ENCODE peak calls at places on chromosomes 3 and 15, in four cellular contexts. O is MM.1S, K is uterus, M is lung. F is an unnamed sample.

GRCh38 chr15:80779658-80780415 is 667 bp downstream of the CEMIP start:
- DNase-seq in O (no peak), K (no peak), M (no peak), F (no peak)

GRCh38 chr3:134771962-134772361 is 23.1 kb upstream of the EPHB1 start:
- DNase-seq in O (no peak), K (no peak), M (no peak), F (no peak)

GRCh38 chr3:187230011-187230410 is 32.7 kb downstream of the RTP1 start:
- DNase-seq in O (no peak), K (no peak), M (no peak), F (no peak)

GRCh38 chr3:4977001-4977888 is 2.0 kb upstream of the BHLHE40 start:
- DNase-seq in O (peak; percentile 39), K (peak; percentile 84), M (peak; percentile 83), F (no peak)

GRCh38 chr3:54572197-54572895 is 355.5 kb downstream of the LRTM1 start:
- DNase-seq in O (no peak), K (no peak), M (no peak), F (no peak)

GRCh38 chr3:98892263-98892662 is 9.2 kb downstream of the DCBLD2 start:
- DNase-seq in O (no peak), K (no peak), M (no peak), F (no peak)

GRCh38 chr3:193987186-193987585 is 148.8 kb upstream of the HES1 start:
- DNase-seq in O (no peak), K (no peak), M (no peak), F (no peak)

GRCh38 chr3:181210275-181210674 is 220.7 kb upstream of the DNAJC19 start:
- DNase-seq in O (peak; percentile 43), K (no peak), M (no peak), F (no peak)

GRCh38 chr3:180747805-180748361 is 68.6 kb upstream of the CCDC39 start:
- DNase-seq in O (no peak), K (no peak), M (no peak), F (no peak)

GRCh38 chr3:158771577-158771976 is 30.3 kb upstream of the MFSD1 start:
- DNase-seq in O (no peak), K (no peak), M (no peak), F (no peak)

GRCh38 chr3:23877324-23877980 is 39.3 kb downstream of the NKIRAS1 start:
- DNase-seq in O (no peak), K (peak; percentile 45), M (peak; percentile 50), F (peak; percentile 22)

GRCh38 chr3:193620650-193621049 is 27.6 kb downstream of the OPA1 start:
- DNase-seq in O (no peak), K (no peak), M (no peak), F (no peak)

GRCh38 chr3:53357457-53357856 is 10.1 kb upstream of the DCP1A start:
- DNase-seq in O (no peak), K (no peak), M (no peak), F (no peak)

GRCh38 chr3:76063019-76063418 is 277.7 kb upstream of the ZNF717 start:
- DNase-seq in O (no peak), K (no peak), M (no peak), F (peak; percentile 83)

GRCh38 chr3:197181751-197182150 is 116.7 kb downstream of the DLG1 start:
- DNase-seq in O (no peak), K (peak; percentile 36), M (peak; percentile 38), F (no peak)

GRCh38 chr3:133883657-133884546 is 11.8 kb downstream of the RAB6B start:
- DNase-seq in O (no peak), K (no peak), M (no peak), F (no peak)

GRCh38 chr3:127218457-127218922 is 25.6 kb downstream of the PRR23E start:
- DNase-seq in O (no peak), K (no peak), M (no peak), F (no peak)

GRCh38 chr3:7385635-7386034 is 524.7 kb downstream of the GRM7 start:
- DNase-seq in O (no peak), K (no peak), M (no peak), F (no peak)

GRCh38 chr3:175526609-175527280 is 667.6 kb downstream of the NAALADL2 start:
- DNase-seq in O (no peak), K (no peak), M (no peak), F (no peak)

GRCh38 chr3:8621872-8622271 is 22.7 kb downstream of the SSUH2 start:
- DNase-seq in O (no peak), K (peak; percentile 41), M (no peak), F (no peak)

GRCh38 chr15:69328739-69329138 is 30.0 kb downstream of the PAQR5 start:
- DNase-seq in O (no peak), K (no peak), M (peak; percentile 46), F (no peak)

GRCh38 chr15:70412717-70413266 is 315.1 kb upstream of the TLE3 start:
- DNase-seq in O (no peak), K (no peak), M (no peak), F (no peak)

GRCh38 chr15:79380755-79381499 is 51.2 kb upstream of the MINAR1 start:
- DNase-seq in O (peak; percentile 67), K (peak; percentile 55), M (peak; percentile 74), F (no peak)

GRCh38 chr15:34366271-34367043 is 539 bp downstream of the LPCAT4 start:
- DNase-seq in O (peak; percentile 63), K (peak; percentile 59), M (peak; percentile 63), F (peak; percentile 39)

DNA sequence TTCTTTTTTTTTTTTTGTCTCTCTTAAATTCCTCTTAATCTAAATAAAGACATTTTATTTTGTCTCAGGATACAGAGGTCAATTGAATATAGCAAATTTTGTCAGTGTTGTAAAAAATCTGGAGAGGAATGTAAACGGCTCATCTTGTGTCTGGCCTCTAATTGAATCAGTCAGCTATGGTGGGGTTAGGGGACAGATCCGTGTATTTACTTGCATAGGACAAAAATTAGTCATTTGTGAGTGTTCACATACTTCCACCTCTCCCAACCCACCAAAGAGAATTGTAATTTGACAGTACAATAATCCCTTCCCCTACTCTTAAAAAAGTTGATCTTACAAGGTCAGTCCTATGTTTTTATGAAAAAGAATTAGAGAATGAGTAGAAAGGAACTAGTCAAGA is 18.3 kb downstream of the PPARG start:
- DNase-seq in O (no peak), K (no peak), M (no peak), F (no peak)
- H3K27ac ChIP-seq in O (no peak overlapping the region), K (no peak overlapping the region), M (no peak overlapping the region), F (peak overlapping the region; percentile 82)

DNA sequence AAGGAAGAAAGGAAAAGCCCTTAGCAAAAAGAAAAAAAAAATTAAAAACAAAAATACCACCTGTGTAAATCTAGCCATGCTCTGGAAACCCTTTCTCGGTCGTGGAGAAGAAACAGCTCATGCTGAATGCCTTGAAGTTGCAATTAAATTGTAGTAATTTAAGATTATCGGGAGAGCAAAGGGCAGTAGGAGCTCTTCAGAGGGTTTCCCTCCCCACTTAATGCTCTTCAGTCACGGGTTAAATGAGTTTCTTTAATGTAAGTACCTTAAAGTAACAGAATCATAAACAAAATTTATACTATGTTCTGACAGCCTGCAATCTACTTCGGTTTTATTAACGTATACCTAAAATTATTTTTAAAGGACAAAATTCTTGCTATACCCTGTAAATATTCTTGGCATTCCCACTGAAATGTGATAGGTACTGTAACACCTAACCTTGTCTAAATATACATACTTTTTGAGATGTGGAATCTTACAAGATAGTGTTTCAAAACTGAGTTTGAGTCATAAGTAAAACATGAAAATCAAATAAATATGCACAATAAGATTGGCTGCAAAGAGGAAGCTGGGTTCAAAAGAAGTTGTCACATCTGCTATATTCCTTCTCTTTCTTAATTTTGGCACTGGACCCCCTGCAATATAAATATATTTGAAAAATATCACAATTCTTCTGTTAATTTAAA is 5.3 kb downstream of the FOXP1 start:
- DNase-seq in O (no peak), K (no peak), M (no peak), F (no peak)
- H3K27ac ChIP-seq in O (no peak overlapping the region), K (peak overlapping the region; percentile 99), M (no peak overlapping the region), F (peak overlapping the region; percentile 83)

GRCh38 chr15:51971353-51972133 is at the start of gene LEO1:
- DNase-seq in O (peak; percentile 98), K (peak; percentile 93), M (peak; percentile 91), F (peak; percentile 97)

GRCh38 chr15:51970981-51971352 is 611 bp downstream of the LEO1 start:
- DNase-seq in O (peak; percentile 12), K (no peak), M (no peak), F (no peak)

GRCh38 chr15:51970132-51970817 is 1.3 kb downstream of the LEO1 start:
- DNase-seq in O (no peak), K (no peak), M (no peak), F (no peak)

GRCh38 chr15:51973775-51974174 is 2.2 kb upstream of the LEO1 start:
- DNase-seq in O (no peak), K (no peak), M (no peak), F (no peak)

DNA sequence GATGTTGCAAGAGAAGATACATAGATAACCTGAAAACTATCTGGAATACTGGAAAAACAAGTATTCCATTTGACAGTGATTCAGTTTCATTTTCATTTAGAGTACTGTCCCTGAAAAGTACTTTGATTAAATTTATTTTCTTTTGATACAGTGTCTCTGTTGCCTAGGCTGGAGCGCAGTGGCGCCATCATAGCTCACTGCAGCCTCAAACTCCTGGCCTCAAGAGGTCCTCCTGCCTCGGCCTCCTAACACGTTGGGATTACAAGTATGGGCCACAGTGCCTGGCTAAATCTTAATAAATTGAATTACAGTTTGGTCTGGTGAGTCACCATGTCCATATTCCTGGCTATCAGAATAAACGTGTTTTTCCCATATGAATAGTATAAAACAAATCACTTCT is 1.6 kb upstream of the LEO1 start:
- DNase-seq in O (no peak), K (no peak), M (no peak), F (no peak)
- H3K27ac ChIP-seq in O (peak overlapping the region; percentile 1), K (no peak overlapping the region), M (no peak overlapping the region), F (no peak overlapping the region)

GRCh38 chr15:65805019-65805738 is 13.1 kb upstream of the DENND4A start:
- DNase-seq in O (no peak), K (no peak), M (no peak), F (no peak)
- H3K27ac ChIP-seq in O (no peak overlapping the region), K (no peak overlapping the region), M (no peak overlapping the region), F (no peak overlapping the region)

DNA sequence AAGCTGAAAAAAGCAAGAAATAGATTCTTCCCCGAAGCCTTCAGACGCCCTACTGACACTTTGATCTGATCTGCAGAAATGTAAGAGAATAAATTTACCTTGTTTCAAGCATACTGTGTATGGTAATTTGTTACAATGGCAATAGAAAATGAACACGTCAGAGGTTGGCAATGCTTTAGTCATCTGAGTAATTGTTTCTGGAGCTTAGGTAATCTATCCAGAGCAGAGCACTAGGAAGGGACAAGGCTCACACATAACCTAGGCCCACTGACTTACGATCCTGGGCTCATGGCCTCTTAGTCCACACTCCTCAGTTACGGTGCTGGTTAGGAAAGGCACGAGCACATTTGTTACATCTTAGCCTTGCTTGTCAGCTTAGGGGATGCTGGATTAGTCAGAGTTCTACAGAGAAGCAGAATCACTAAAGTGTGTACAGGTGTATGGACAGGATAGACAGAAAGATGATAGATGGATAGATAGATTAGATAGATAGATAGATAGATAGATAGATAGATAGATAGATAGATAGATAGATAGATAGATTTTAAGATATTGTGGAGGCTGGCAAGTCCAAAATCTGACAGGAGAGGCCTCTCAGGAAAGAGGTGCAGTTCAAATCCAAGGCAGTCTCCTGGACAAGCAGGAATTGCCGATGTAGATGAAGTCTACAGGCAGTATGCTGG is 46.8 kb upstream of the TBC1D23 start:
- DNase-seq in O (no peak), K (no peak), M (no peak), F (no peak)
- H3K27ac ChIP-seq in O (no peak overlapping the region), K (no peak overlapping the region), M (no peak overlapping the region), F (no peak overlapping the region)

GRCh38 chr15:98801234-98801561 is 152.9 kb downstream of the IGF1R start:
- DNase-seq in O (no peak), K (no peak), M (no peak), F (no peak)
- H3K27ac ChIP-seq in O (no peak overlapping the region), K (peak overlapping the region; percentile 71), M (peak overlapping the region; percentile 15), F (no peak overlapping the region)

GRCh38 chr15:64703632-64703959 is 71.8 kb downstream of the RBPMS2 start:
- DNase-seq in O (no peak), K (no peak), M (no peak), F (no peak)
- H3K27ac ChIP-seq in O (no peak overlapping the region), K (peak overlapping the region; percentile 97), M (peak overlapping the region; percentile 76), F (no peak overlapping the region)

GRCh38 chr15:66001042-66001441 is 131.8 kb downstream of the RAB11A start:
- DNase-seq in O (no peak), K (no peak), M (no peak), F (no peak)
- H3K27ac ChIP-seq in O (no peak overlapping the region), K (no peak overlapping the region), M (no peak overlapping the region), F (no peak overlapping the region)

F was measured in epithelial cell of prostate.